ENCODE peak calls at places on chromosomes 6 and 20, in five cellular contexts. H is prostate gland, T is SK-N-SH, B is GM12892, V is upper lobe of left lung. A is an unnamed sample.

GRCh38 chr6:128723667-128724066 is 159.3 kb upstream of the LAMA2 start:
- DNase-seq in H (no peak), T (no peak), B (no peak), V (no peak), A (no peak)

GRCh38 chr20:62472343-62473199 is 3.2 kb downstream of the GATA5 start:
- DNase-seq in H (no peak), T (no peak), B (no peak), V (peak; percentile 63), A (no peak)

GRCh38 chr6:71194730-71195129 is 93.9 kb upstream of the OGFRL1 start:
- DNase-seq in H (no peak), T (no peak), B (no peak), V (no peak), A (no peak)

GRCh38 chr20:24665196-24665595 is 195.8 kb downstream of the SYNDIG1 start:
- DNase-seq in H (no peak), T (no peak), B (no peak), V (no peak), A (no peak)

GRCh38 chr6:81997091-81997926 is 244.8 kb upstream of the TENT5A start:
- DNase-seq in H (no peak), T (no peak), B (no peak), V (no peak), A (no peak)

GRCh38 chr6:117615981-117616961 is 14.0 kb upstream of the GOPC start:
- DNase-seq in H (no peak), T (no peak), B (no peak), V (no peak), A (no peak)

GRCh38 chr20:48292806-48293205 is 507.5 kb upstream of the SULF2 start:
- DNase-seq in H (no peak), T (no peak), B (no peak), V (no peak), A (no peak)

GRCh38 chr6:131764350-131764749 is 43.5 kb upstream of the ENPP1 start:
- DNase-seq in H (no peak), T (no peak), B (no peak), V (no peak), A (no peak)

GRCh38 chr6:115706324-115706723 is 354.4 kb downstream of the FRK start:
- DNase-seq in H (no peak), T (no peak), B (no peak), V (no peak), A (no peak)

GRCh38 chr6:624979-625378 is 31.9 kb downstream of the HUS1B start:
- DNase-seq in H (no peak), T (peak; percentile 17), B (no peak), V (peak; percentile 11), A (no peak)

GRCh38 chr6:149756261-149756636 is 6.7 kb downstream of the PCMT1 start:
- DNase-seq in H (no peak), T (no peak), B (no peak), V (no peak), A (no peak)

GRCh38 chr20:54207743-54208491 is at the start of gene PFDN4:
- DNase-seq in H (peak; percentile 76), T (peak; percentile 98), B (peak; percentile 81), V (peak; percentile 97), A (peak; percentile 60)

GRCh38 chr6:78619016-78619415 is 248.3 kb upstream of the IRAK1BP1 start:
- DNase-seq in H (no peak), T (no peak), B (no peak), V (no peak), A (no peak)

GRCh38 chr6:30679765-30680535 is 6.5 kb downstream of the PPP1R18 start:
- DNase-seq in H (no peak), T (no peak), B (no peak), V (no peak), A (no peak)

GRCh38 chr20:61604494-61604893 is 352.4 kb downstream of the CDH4 start:
- DNase-seq in H (no peak), T (no peak), B (no peak), V (no peak), A (no peak)

GRCh38 chr6:109738200-109738599 is 47.1 kb downstream of the FIG4 start:
- DNase-seq in H (no peak), T (no peak), B (no peak), V (no peak), A (no peak)

GRCh38 chr6:109740787-109741186 is 49.7 kb downstream of the FIG4 start:
- DNase-seq in H (no peak), T (no peak), B (no peak), V (no peak), A (no peak)

GRCh38 chr6:109739671-109740070 is 48.6 kb downstream of the FIG4 start:
- DNase-seq in H (no peak), T (no peak), B (no peak), V (peak; percentile 11), A (no peak)

GRCh38 chr6:109736273-109737031 is 45.4 kb downstream of the FIG4 start:
- DNase-seq in H (no peak), T (no peak), B (no peak), V (no peak), A (no peak)

DNA sequence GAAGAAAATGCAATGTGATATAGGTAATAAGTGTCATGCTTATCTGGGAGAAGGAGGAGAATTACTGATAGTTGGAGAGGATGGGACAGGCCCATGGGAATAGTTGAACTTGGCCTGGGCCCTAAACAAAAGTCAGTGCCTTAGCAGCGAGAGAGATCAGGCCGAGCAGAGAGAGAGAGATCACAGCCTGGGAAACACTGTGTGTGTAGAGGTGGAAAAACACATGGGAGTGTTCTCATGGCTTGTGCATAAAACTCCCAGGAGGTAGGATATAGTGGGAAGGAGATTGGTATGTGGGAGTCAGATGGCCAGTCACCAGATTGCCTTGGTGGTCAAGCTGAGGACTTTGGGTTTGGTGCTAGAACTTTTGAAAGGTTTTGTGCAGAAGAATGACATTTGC is 47.6 kb downstream of the FIG4 start:
- DNase-seq in H (no peak), T (no peak), B (no peak), V (no peak), A (no peak)
- TF ChIP-seq POLR2AphosphoS5 in H (no peak), T (no peak), B (no peak), V (no peak), A (no peak)

DNA sequence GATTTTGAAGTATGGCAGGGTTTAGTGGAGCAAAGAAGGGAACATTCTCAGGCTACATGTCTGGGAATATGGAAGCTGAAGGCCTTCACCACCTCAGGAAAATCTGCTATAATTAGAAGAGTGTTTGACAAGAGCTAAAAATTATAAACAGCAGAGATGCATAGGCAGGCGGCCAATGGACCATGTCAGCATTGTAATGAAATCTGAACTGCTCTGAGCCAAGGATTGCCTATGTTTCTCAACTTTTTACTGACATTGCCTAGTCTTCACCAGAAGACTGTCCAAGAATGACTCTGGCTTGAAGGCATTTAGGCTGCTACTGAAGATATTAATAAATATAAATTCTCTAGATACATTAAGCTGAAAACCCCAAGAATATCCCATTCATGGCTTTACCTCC is 84.1 kb downstream of the C6orf52 start:
- DNase-seq in H (peak; percentile 24), T (no peak), B (no peak), V (no peak), A (no peak)
- TF ChIP-seq POLR2AphosphoS5 in H (peak; percentile 50), T (no peak), B (no peak), V (no peak), A (no peak)

DNA sequence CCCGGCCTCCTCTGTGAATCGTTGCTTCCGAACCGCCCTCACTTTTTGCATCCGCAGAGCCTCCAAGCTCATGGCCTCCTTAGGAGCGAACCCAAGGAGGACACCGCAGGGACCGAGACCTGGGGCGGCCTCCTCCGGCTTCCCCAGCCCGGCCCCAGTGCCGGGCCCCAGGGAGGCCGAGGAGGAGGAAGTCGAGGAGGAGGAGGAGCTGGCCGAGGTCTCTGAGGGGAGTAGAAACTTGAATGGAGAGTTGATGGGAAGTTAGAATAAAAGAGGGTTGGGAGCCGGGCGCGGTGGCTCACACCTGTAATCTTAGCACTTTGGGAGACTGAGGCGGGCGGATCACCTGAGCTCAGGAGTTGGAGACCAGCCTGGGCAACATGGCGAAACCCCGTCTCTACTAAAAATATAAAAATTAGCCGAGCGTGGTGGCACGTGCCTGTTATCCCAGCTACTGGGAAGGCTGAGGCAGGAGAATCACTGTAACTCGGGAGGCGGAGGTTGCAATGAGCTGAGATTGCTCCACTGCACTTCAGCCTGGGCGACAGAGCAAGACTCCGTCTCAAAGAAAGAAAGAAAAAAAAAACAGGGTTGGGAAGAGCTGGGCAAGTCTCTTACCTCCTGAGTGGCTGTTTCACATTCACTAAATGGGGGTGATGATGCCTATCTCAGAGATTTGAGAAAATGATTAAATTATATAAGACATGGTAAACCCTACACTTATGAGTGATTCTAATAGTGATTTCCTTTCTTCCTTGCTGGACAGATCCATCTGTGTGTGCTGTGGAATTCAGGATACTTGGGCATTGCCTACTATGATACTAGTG is 805 bp downstream of the MSH5 start:
- DNase-seq in H (no peak), T (no peak), B (peak; percentile 47), V (peak; percentile 82), A (no peak)
- TF ChIP-seq POLR2AphosphoS5 in H (no peak), T (no peak), B (no peak), V (no peak), A (peak; percentile 16)

GRCh38 chr20:4604580-4604979 is 117.1 kb upstream of the PRND start:
- DNase-seq in H (no peak), T (no peak), B (no peak), V (no peak), A (no peak)
- TF ChIP-seq POLR2AphosphoS5 in H (no peak), T (no peak), B (no peak), V (no peak), A (no peak)

GRCh38 chr6:33589723-33590530 is 9.9 kb upstream of the BAK1 start:
- DNase-seq in H (peak; percentile 39), T (peak; percentile 84), B (peak; percentile 63), V (no peak), A (peak; percentile 93)
- TF ChIP-seq POLR2AphosphoS5 in H (no peak), T (peak; percentile 49), B (no peak), V (peak; percentile 50), A (no peak)

GRCh38 chr6:169725270-169726048 is 1.2 kb upstream of the PHF10 start:
- DNase-seq in H (peak; percentile 16), T (peak; percentile 65), B (no peak), V (no peak), A (no peak)
- TF ChIP-seq POLR2AphosphoS5 in H (no peak), T (no peak), B (no peak), V (peak; percentile 24), A (no peak)

GRCh38 chr6:31725502-31726350 is 2.6 kb downstream of the MPIG6B start:
- DNase-seq in H (no peak), T (no peak), B (no peak), V (no peak), A (no peak)
- TF ChIP-seq POLR2AphosphoS5 in H (no peak), T (no peak), B (no peak), V (peak; percentile 76), A (no peak)

DNA sequence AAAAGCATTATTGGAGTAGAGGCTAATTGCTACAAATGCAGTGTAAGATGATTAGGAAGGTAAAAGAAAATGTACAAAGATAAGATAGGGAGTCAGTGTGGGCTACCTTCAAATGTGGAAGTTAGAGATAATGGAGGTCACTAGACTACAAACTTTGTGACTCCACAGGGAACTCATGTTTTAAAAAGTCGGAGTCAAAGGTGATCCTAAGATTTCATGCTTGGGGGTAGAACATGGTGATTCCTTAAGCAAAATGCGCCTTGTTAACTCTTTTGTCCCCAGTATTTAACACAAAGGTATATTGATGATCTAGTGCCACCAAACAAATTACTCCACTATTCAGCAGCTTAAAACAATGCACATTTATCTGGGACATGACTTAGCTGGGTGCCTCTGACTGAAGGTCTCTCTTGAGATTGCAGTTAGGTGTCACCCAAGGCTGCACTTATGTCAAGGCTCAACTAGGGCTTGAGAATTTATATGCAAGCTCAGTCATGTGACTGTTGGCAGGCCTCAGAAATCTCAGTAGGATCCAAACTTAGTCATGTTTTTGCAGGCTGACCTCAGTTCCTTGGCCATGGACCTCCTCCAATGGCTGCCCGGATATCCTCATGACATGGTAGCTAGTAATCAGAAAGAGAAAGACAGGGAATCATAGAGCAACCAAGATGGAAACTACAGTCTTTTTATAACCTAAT is 11.4 kb upstream of the SNX9 start:
- DNase-seq in H (no peak), T (no peak), B (no peak), V (no peak), A (no peak)
- TF ChIP-seq POLR2AphosphoS5 in H (no peak), T (no peak), B (no peak), V (no peak), A (no peak)

A was measured in Panc1.